ENCODE peak calls at places on chromosome 4, in six cellular contexts. One of them, this sample, is unnamed.

GRCh38 chr4:169557061-169557636 is 55.2 kb downstream of the NEK1 start:
- DNase-seq in left kidney: no peak
- DNase-seq in endothelial cell: no peak
- DNase-seq in activated CD4-positive, alpha-beta T cell treated with anti-CD3 and anti-CD28 coated beads, Interleukin-2, amount 50 U/mL, for 4 hours: no peak
- DNase-seq in T-helper 1 cell: no peak
- DNase-seq in Panc1: no peak
- DNase-seq in this sample: no peak

GRCh38 chr4:113339430-113339813 is 290.0 kb downstream of the ANK2 start:
- DNase-seq in left kidney: no peak
- DNase-seq in endothelial cell: no peak
- DNase-seq in activated CD4-positive, alpha-beta T cell treated with anti-CD3 and anti-CD28 coated beads, Interleukin-2, amount 50 U/mL, for 4 hours: no peak
- DNase-seq in T-helper 1 cell: no peak
- DNase-seq in Panc1: no peak
- DNase-seq in this sample: no peak

GRCh38 chr4:126560794-126561193 is 1072.0 kb upstream of the INTU start:
- DNase-seq in left kidney: no peak
- DNase-seq in endothelial cell: no peak
- DNase-seq in activated CD4-positive, alpha-beta T cell treated with anti-CD3 and anti-CD28 coated beads, Interleukin-2, amount 50 U/mL, for 4 hours: no peak
- DNase-seq in T-helper 1 cell: no peak
- DNase-seq in Panc1: no peak
- DNase-seq in this sample: no peak

GRCh38 chr4:170420255-170420693 is 330.5 kb upstream of the AADAT start:
- DNase-seq in left kidney: no peak
- DNase-seq in endothelial cell: no peak
- DNase-seq in activated CD4-positive, alpha-beta T cell treated with anti-CD3 and anti-CD28 coated beads, Interleukin-2, amount 50 U/mL, for 4 hours: no peak
- DNase-seq in T-helper 1 cell: no peak
- DNase-seq in Panc1: no peak
- DNase-seq in this sample: no peak

GRCh38 chr4:60216752-60217151 is 983.4 kb upstream of the ADGRL3 start:
- DNase-seq in left kidney: no peak
- DNase-seq in endothelial cell: no peak
- DNase-seq in activated CD4-positive, alpha-beta T cell treated with anti-CD3 and anti-CD28 coated beads, Interleukin-2, amount 50 U/mL, for 4 hours: no peak
- DNase-seq in T-helper 1 cell: no peak
- DNase-seq in Panc1: no peak
- DNase-seq in this sample: no peak

GRCh38 chr4:177484613-177485021 is 42.4 kb upstream of the AGA start:
- DNase-seq in left kidney: no peak
- DNase-seq in endothelial cell: no peak
- DNase-seq in activated CD4-positive, alpha-beta T cell treated with anti-CD3 and anti-CD28 coated beads, Interleukin-2, amount 50 U/mL, for 4 hours: no peak
- DNase-seq in T-helper 1 cell: no peak
- DNase-seq in Panc1: no peak
- DNase-seq in this sample: no peak

GRCh38 chr4:185566972-185567749 is 31.9 kb upstream of the PDLIM3 start:
- DNase-seq in left kidney: peak; percentile 54
- DNase-seq in endothelial cell: no peak
- DNase-seq in activated CD4-positive, alpha-beta T cell treated with anti-CD3 and anti-CD28 coated beads, Interleukin-2, amount 50 U/mL, for 4 hours: no peak
- DNase-seq in T-helper 1 cell: no peak
- DNase-seq in Panc1: no peak
- DNase-seq in this sample: no peak

GRCh38 chr4:11650801-11651596 is 222.3 kb upstream of the HS3ST1 start:
- DNase-seq in left kidney: peak; percentile 75
- DNase-seq in endothelial cell: no peak
- DNase-seq in activated CD4-positive, alpha-beta T cell treated with anti-CD3 and anti-CD28 coated beads, Interleukin-2, amount 50 U/mL, for 4 hours: no peak
- DNase-seq in T-helper 1 cell: no peak
- DNase-seq in Panc1: peak; percentile 4
- DNase-seq in this sample: no peak

GRCh38 chr4:104719539-104720230 is 225.0 kb upstream of the CXXC4 start:
- DNase-seq in left kidney: no peak
- DNase-seq in endothelial cell: no peak
- DNase-seq in activated CD4-positive, alpha-beta T cell treated with anti-CD3 and anti-CD28 coated beads, Interleukin-2, amount 50 U/mL, for 4 hours: no peak
- DNase-seq in T-helper 1 cell: no peak
- DNase-seq in Panc1: no peak
- DNase-seq in this sample: no peak

This sample was measured in endodermal cell.